ENCODE peak calls at places on chromosomes 3 and 15, in eight cellular contexts. One of them, this sample, is unnamed.

GRCh38 chr3:52399593-52399992 is 45.3 kb downstream of the SEMA3G start:
- DNase-seq in breast epithelium: no peak
- DNase-seq in AG09309: no peak
- DNase-seq in RPMI8226: no peak
- DNase-seq in posterior vena cava: peak; percentile 56
- DNase-seq in HEK293T: no peak
- DNase-seq in ELR: no peak
- DNase-seq in stimulated activated CD4-positive, alpha-beta T cell treated with anti-CD3 and anti-CD28 coated beads, Interleukin-15, amount 100 ng/mL, for 24 hours: no peak
- DNase-seq in this sample: no peak

GRCh38 chr15:90934949-90935751 is at the start of gene UNC45A:
- DNase-seq in breast epithelium: peak; percentile 90
- DNase-seq in AG09309: no peak
- DNase-seq in RPMI8226: peak; percentile 99
- DNase-seq in posterior vena cava: peak; percentile 98
- DNase-seq in HEK293T: peak; percentile 98
- DNase-seq in ELR: peak; percentile 90
- DNase-seq in stimulated activated CD4-positive, alpha-beta T cell treated with anti-CD3 and anti-CD28 coated beads, Interleukin-15, amount 100 ng/mL, for 24 hours: peak; percentile 98
- DNase-seq in this sample: peak; percentile 78

GRCh38 chr15:24878153-24878552 is 76.6 kb upstream of the SNRPN start:
- DNase-seq in breast epithelium: peak; percentile 52
- DNase-seq in AG09309: no peak
- DNase-seq in RPMI8226: no peak
- DNase-seq in posterior vena cava: no peak
- DNase-seq in HEK293T: no peak
- DNase-seq in ELR: no peak
- DNase-seq in stimulated activated CD4-positive, alpha-beta T cell treated with anti-CD3 and anti-CD28 coated beads, Interleukin-15, amount 100 ng/mL, for 24 hours: peak; percentile 7
- DNase-seq in this sample: peak; percentile 38

GRCh38 chr3:138834359-138835176 is at the start of gene PIK3CB:
- DNase-seq in breast epithelium: peak; percentile 80
- DNase-seq in AG09309: no peak
- DNase-seq in RPMI8226: peak; percentile 92
- DNase-seq in posterior vena cava: peak; percentile 97
- DNase-seq in HEK293T: peak; percentile 89
- DNase-seq in ELR: peak; percentile 86
- DNase-seq in stimulated activated CD4-positive, alpha-beta T cell treated with anti-CD3 and anti-CD28 coated beads, Interleukin-15, amount 100 ng/mL, for 24 hours: peak; percentile 93
- DNase-seq in this sample: peak; percentile 72

GRCh38 chr3:150022406-150023238 is 51.9 kb upstream of the PFN2 start:
- DNase-seq in breast epithelium: no peak
- DNase-seq in AG09309: no peak
- DNase-seq in RPMI8226: no peak
- DNase-seq in posterior vena cava: no peak
- DNase-seq in HEK293T: no peak
- DNase-seq in ELR: peak; percentile 26
- DNase-seq in stimulated activated CD4-positive, alpha-beta T cell treated with anti-CD3 and anti-CD28 coated beads, Interleukin-15, amount 100 ng/mL, for 24 hours: no peak
- DNase-seq in this sample: no peak

GRCh38 chr15:68572921-68573320 is 5.9 kb upstream of the CORO2B start:
- DNase-seq in breast epithelium: no peak
- DNase-seq in AG09309: no peak
- DNase-seq in RPMI8226: no peak
- DNase-seq in posterior vena cava: peak; percentile 76
- DNase-seq in HEK293T: no peak
- DNase-seq in ELR: no peak
- DNase-seq in stimulated activated CD4-positive, alpha-beta T cell treated with anti-CD3 and anti-CD28 coated beads, Interleukin-15, amount 100 ng/mL, for 24 hours: no peak
- DNase-seq in this sample: no peak

GRCh38 chr15:32687556-32687955 is 30.2 kb upstream of the GREM1 start:
- DNase-seq in breast epithelium: no peak
- DNase-seq in AG09309: no peak
- DNase-seq in RPMI8226: no peak
- DNase-seq in posterior vena cava: no peak
- DNase-seq in HEK293T: no peak
- DNase-seq in ELR: peak; percentile 88
- DNase-seq in stimulated activated CD4-positive, alpha-beta T cell treated with anti-CD3 and anti-CD28 coated beads, Interleukin-15, amount 100 ng/mL, for 24 hours: no peak
- DNase-seq in this sample: no peak

GRCh38 chr15:90221251-90221900 is 12.4 kb downstream of the CIB1 start:
- DNase-seq in breast epithelium: no peak
- DNase-seq in AG09309: peak; percentile 57
- DNase-seq in RPMI8226: peak; percentile 66
- DNase-seq in posterior vena cava: peak; percentile 94
- DNase-seq in HEK293T: peak; percentile 87
- DNase-seq in ELR: peak; percentile 77
- DNase-seq in stimulated activated CD4-positive, alpha-beta T cell treated with anti-CD3 and anti-CD28 coated beads, Interleukin-15, amount 100 ng/mL, for 24 hours: peak; percentile 50
- DNase-seq in this sample: peak; percentile 67

GRCh38 chr3:139537325-139537724 is 2.2 kb downstream of the RBP1 start:
- DNase-seq in breast epithelium: no peak
- DNase-seq in AG09309: no peak
- DNase-seq in RPMI8226: no peak
- DNase-seq in posterior vena cava: no peak
- DNase-seq in HEK293T: no peak
- DNase-seq in ELR: peak; percentile 25
- DNase-seq in stimulated activated CD4-positive, alpha-beta T cell treated with anti-CD3 and anti-CD28 coated beads, Interleukin-15, amount 100 ng/mL, for 24 hours: no peak
- DNase-seq in this sample: peak; percentile 49

GRCh38 chr3:32857921-32858320 is 40.1 kb downstream of the TRIM71 start:
- DNase-seq in breast epithelium: no peak
- DNase-seq in AG09309: no peak
- DNase-seq in RPMI8226: no peak
- DNase-seq in posterior vena cava: no peak
- DNase-seq in HEK293T: no peak
- DNase-seq in ELR: no peak
- DNase-seq in stimulated activated CD4-positive, alpha-beta T cell treated with anti-CD3 and anti-CD28 coated beads, Interleukin-15, amount 100 ng/mL, for 24 hours: no peak
- DNase-seq in this sample: no peak

GRCh38 chr3:71047616-71048531 is 535.7 kb downstream of the FOXP1 start:
- DNase-seq in breast epithelium: no peak
- DNase-seq in AG09309: no peak
- DNase-seq in RPMI8226: no peak
- DNase-seq in posterior vena cava: no peak
- DNase-seq in HEK293T: no peak
- DNase-seq in ELR: no peak
- DNase-seq in stimulated activated CD4-positive, alpha-beta T cell treated with anti-CD3 and anti-CD28 coated beads, Interleukin-15, amount 100 ng/mL, for 24 hours: no peak
- DNase-seq in this sample: no peak

GRCh38 chr15:41570764-41571163 is 11.8 kb downstream of the TYRO3 start:
- DNase-seq in breast epithelium: no peak
- DNase-seq in AG09309: no peak
- DNase-seq in RPMI8226: no peak
- DNase-seq in posterior vena cava: peak; percentile 36
- DNase-seq in HEK293T: no peak
- DNase-seq in ELR: no peak
- DNase-seq in stimulated activated CD4-positive, alpha-beta T cell treated with anti-CD3 and anti-CD28 coated beads, Interleukin-15, amount 100 ng/mL, for 24 hours: no peak
- DNase-seq in this sample: no peak

GRCh38 chr3:121660356-121661171 is at the start of gene HCLS1:
- DNase-seq in breast epithelium: no peak
- DNase-seq in AG09309: no peak
- DNase-seq in RPMI8226: peak; percentile 85
- DNase-seq in posterior vena cava: peak; percentile 88
- DNase-seq in HEK293T: no peak
- DNase-seq in ELR: peak; percentile 41
- DNase-seq in stimulated activated CD4-positive, alpha-beta T cell treated with anti-CD3 and anti-CD28 coated beads, Interleukin-15, amount 100 ng/mL, for 24 hours: peak; percentile 73
- DNase-seq in this sample: no peak

GRCh38 chr3:47661121-47661752 is 82.6 kb upstream of the CSPG5 start:
- DNase-seq in breast epithelium: no peak
- DNase-seq in AG09309: no peak
- DNase-seq in RPMI8226: no peak
- DNase-seq in posterior vena cava: no peak
- DNase-seq in HEK293T: no peak
- DNase-seq in ELR: peak; percentile 77
- DNase-seq in stimulated activated CD4-positive, alpha-beta T cell treated with anti-CD3 and anti-CD28 coated beads, Interleukin-15, amount 100 ng/mL, for 24 hours: no peak
- DNase-seq in this sample: no peak

GRCh38 chr3:31445701-31446100 is 87.0 kb upstream of the STT3B start:
- DNase-seq in breast epithelium: no peak
- DNase-seq in AG09309: no peak
- DNase-seq in RPMI8226: no peak
- DNase-seq in posterior vena cava: no peak
- DNase-seq in HEK293T: no peak
- DNase-seq in ELR: no peak
- DNase-seq in stimulated activated CD4-positive, alpha-beta T cell treated with anti-CD3 and anti-CD28 coated beads, Interleukin-15, amount 100 ng/mL, for 24 hours: no peak
- DNase-seq in this sample: no peak

GRCh38 chr3:15280853-15281532 is 51.4 kb downstream of the SH3BP5 start:
- DNase-seq in breast epithelium: no peak
- DNase-seq in AG09309: no peak
- DNase-seq in RPMI8226: no peak
- DNase-seq in posterior vena cava: no peak
- DNase-seq in HEK293T: no peak
- DNase-seq in ELR: no peak
- DNase-seq in stimulated activated CD4-positive, alpha-beta T cell treated with anti-CD3 and anti-CD28 coated beads, Interleukin-15, amount 100 ng/mL, for 24 hours: no peak
- DNase-seq in this sample: peak; percentile 21

GRCh38 chr15:63553388-63553791 is 43.8 kb upstream of the FBXL22 start:
- DNase-seq in breast epithelium: no peak
- DNase-seq in AG09309: peak; percentile 92
- DNase-seq in RPMI8226: no peak
- DNase-seq in posterior vena cava: no peak
- DNase-seq in HEK293T: no peak
- DNase-seq in ELR: peak; percentile 71
- DNase-seq in stimulated activated CD4-positive, alpha-beta T cell treated with anti-CD3 and anti-CD28 coated beads, Interleukin-15, amount 100 ng/mL, for 24 hours: peak; percentile 27
- DNase-seq in this sample: no peak

GRCh38 chr15:26635105-26635504 is 137.8 kb downstream of the GABRB3 start:
- DNase-seq in breast epithelium: no peak
- DNase-seq in AG09309: no peak
- DNase-seq in RPMI8226: no peak
- DNase-seq in posterior vena cava: no peak
- DNase-seq in HEK293T: no peak
- DNase-seq in ELR: no peak
- DNase-seq in stimulated activated CD4-positive, alpha-beta T cell treated with anti-CD3 and anti-CD28 coated beads, Interleukin-15, amount 100 ng/mL, for 24 hours: no peak
- DNase-seq in this sample: no peak

GRCh38 chr3:195766671-195767070 is 45.1 kb downstream of the MUC4 start:
- DNase-seq in breast epithelium: peak; percentile 43
- DNase-seq in AG09309: no peak
- DNase-seq in RPMI8226: peak; percentile 1
- DNase-seq in posterior vena cava: peak; percentile 58
- DNase-seq in HEK293T: no peak
- DNase-seq in ELR: no peak
- DNase-seq in stimulated activated CD4-positive, alpha-beta T cell treated with anti-CD3 and anti-CD28 coated beads, Interleukin-15, amount 100 ng/mL, for 24 hours: no peak
- DNase-seq in this sample: no peak

GRCh38 chr15:96392380-96393208 is 62.1 kb downstream of the NR2F2 start:
- DNase-seq in breast epithelium: no peak
- DNase-seq in AG09309: no peak
- DNase-seq in RPMI8226: no peak
- DNase-seq in posterior vena cava: no peak
- DNase-seq in HEK293T: no peak
- DNase-seq in ELR: no peak
- DNase-seq in stimulated activated CD4-positive, alpha-beta T cell treated with anti-CD3 and anti-CD28 coated beads, Interleukin-15, amount 100 ng/mL, for 24 hours: no peak
- DNase-seq in this sample: no peak

GRCh38 chr3:133377396-133377795 is 22.5 kb upstream of the BFSP2 start:
- DNase-seq in breast epithelium: no peak
- DNase-seq in AG09309: peak; percentile 18
- DNase-seq in RPMI8226: peak; percentile 42
- DNase-seq in posterior vena cava: no peak
- DNase-seq in HEK293T: peak; percentile 33
- DNase-seq in ELR: peak; percentile 66
- DNase-seq in stimulated activated CD4-positive, alpha-beta T cell treated with anti-CD3 and anti-CD28 coated beads, Interleukin-15, amount 100 ng/mL, for 24 hours: no peak
- DNase-seq in this sample: peak; percentile 28

GRCh38 chr15:101522091-101522490 is 32.6 kb upstream of the PCSK6 start:
- DNase-seq in breast epithelium: no peak
- DNase-seq in AG09309: no peak
- DNase-seq in RPMI8226: no peak
- DNase-seq in posterior vena cava: no peak
- DNase-seq in HEK293T: no peak
- DNase-seq in ELR: no peak
- DNase-seq in stimulated activated CD4-positive, alpha-beta T cell treated with anti-CD3 and anti-CD28 coated beads, Interleukin-15, amount 100 ng/mL, for 24 hours: no peak
- DNase-seq in this sample: no peak

GRCh38 chr15:63088532-63089245 is 33.0 kb upstream of the LACTB start:
- DNase-seq in breast epithelium: no peak
- DNase-seq in AG09309: no peak
- DNase-seq in RPMI8226: no peak
- DNase-seq in posterior vena cava: no peak
- DNase-seq in HEK293T: no peak
- DNase-seq in ELR: no peak
- DNase-seq in stimulated activated CD4-positive, alpha-beta T cell treated with anti-CD3 and anti-CD28 coated beads, Interleukin-15, amount 100 ng/mL, for 24 hours: no peak
- DNase-seq in this sample: no peak

GRCh38 chr15:100880897-100881242 is 1.2 kb downstream of the ALDH1A3 start:
- DNase-seq in breast epithelium: no peak
- DNase-seq in AG09309: no peak
- DNase-seq in RPMI8226: no peak
- DNase-seq in posterior vena cava: no peak
- DNase-seq in HEK293T: no peak
- DNase-seq in ELR: no peak
- DNase-seq in stimulated activated CD4-positive, alpha-beta T cell treated with anti-CD3 and anti-CD28 coated beads, Interleukin-15, amount 100 ng/mL, for 24 hours: no peak
- DNase-seq in this sample: no peak

GRCh38 chr15:58698887-58699641 is 50.4 kb downstream of the ADAM10 start:
- DNase-seq in breast epithelium: no peak
- DNase-seq in AG09309: no peak
- DNase-seq in RPMI8226: no peak
- DNase-seq in posterior vena cava: no peak
- DNase-seq in HEK293T: no peak
- DNase-seq in ELR: peak; percentile 10
- DNase-seq in stimulated activated CD4-positive, alpha-beta T cell treated with anti-CD3 and anti-CD28 coated beads, Interleukin-15, amount 100 ng/mL, for 24 hours: no peak
- DNase-seq in this sample: no peak

GRCh38 chr3:168801792-168802191 is 706.1 kb upstream of the GOLIM4 start:
- DNase-seq in breast epithelium: no peak
- DNase-seq in AG09309: peak; percentile 35
- DNase-seq in RPMI8226: no peak
- DNase-seq in posterior vena cava: no peak
- DNase-seq in HEK293T: no peak
- DNase-seq in ELR: peak; percentile 88
- DNase-seq in stimulated activated CD4-positive, alpha-beta T cell treated with anti-CD3 and anti-CD28 coated beads, Interleukin-15, amount 100 ng/mL, for 24 hours: no peak
- DNase-seq in this sample: no peak

GRCh38 chr15:77533530-77533929 is 99.2 kb downstream of the LINGO1 start:
- DNase-seq in breast epithelium: no peak
- DNase-seq in AG09309: no peak
- DNase-seq in RPMI8226: no peak
- DNase-seq in posterior vena cava: no peak
- DNase-seq in HEK293T: no peak
- DNase-seq in ELR: no peak
- DNase-seq in stimulated activated CD4-positive, alpha-beta T cell treated with anti-CD3 and anti-CD28 coated beads, Interleukin-15, amount 100 ng/mL, for 24 hours: no peak
- DNase-seq in this sample: no peak

GRCh38 chr3:880371-880770 is 212.5 kb upstream of the CNTN6 start:
- DNase-seq in breast epithelium: no peak
- DNase-seq in AG09309: no peak
- DNase-seq in RPMI8226: no peak
- DNase-seq in posterior vena cava: no peak
- DNase-seq in HEK293T: no peak
- DNase-seq in ELR: no peak
- DNase-seq in stimulated activated CD4-positive, alpha-beta T cell treated with anti-CD3 and anti-CD28 coated beads, Interleukin-15, amount 100 ng/mL, for 24 hours: no peak
- DNase-seq in this sample: no peak

GRCh38 chr3:29565236-29565635 is 284.4 kb downstream of the RBMS3 start:
- DNase-seq in breast epithelium: no peak
- DNase-seq in AG09309: no peak
- DNase-seq in RPMI8226: no peak
- DNase-seq in posterior vena cava: no peak
- DNase-seq in HEK293T: no peak
- DNase-seq in ELR: no peak
- DNase-seq in stimulated activated CD4-positive, alpha-beta T cell treated with anti-CD3 and anti-CD28 coated beads, Interleukin-15, amount 100 ng/mL, for 24 hours: no peak
- DNase-seq in this sample: no peak

GRCh38 chr15:69996842-69997478 is 100.8 kb downstream of the TLE3 start:
- DNase-seq in breast epithelium: peak; percentile 57
- DNase-seq in AG09309: no peak
- DNase-seq in RPMI8226: no peak
- DNase-seq in posterior vena cava: peak; percentile 29
- DNase-seq in HEK293T: no peak
- DNase-seq in ELR: no peak
- DNase-seq in stimulated activated CD4-positive, alpha-beta T cell treated with anti-CD3 and anti-CD28 coated beads, Interleukin-15, amount 100 ng/mL, for 24 hours: no peak
- DNase-seq in this sample: no peak

GRCh38 chr3:103730744-103731143 is 1295.9 kb downstream of the ZPLD1 start:
- DNase-seq in breast epithelium: no peak
- DNase-seq in AG09309: no peak
- DNase-seq in RPMI8226: no peak
- DNase-seq in posterior vena cava: no peak
- DNase-seq in HEK293T: no peak
- DNase-seq in ELR: no peak
- DNase-seq in stimulated activated CD4-positive, alpha-beta T cell treated with anti-CD3 and anti-CD28 coated beads, Interleukin-15, amount 100 ng/mL, for 24 hours: no peak
- DNase-seq in this sample: no peak

GRCh38 chr3:4948395-4948794 is 30.8 kb upstream of the BHLHE40 start:
- DNase-seq in breast epithelium: no peak
- DNase-seq in AG09309: no peak
- DNase-seq in RPMI8226: no peak
- DNase-seq in posterior vena cava: no peak
- DNase-seq in HEK293T: no peak
- DNase-seq in ELR: no peak
- DNase-seq in stimulated activated CD4-positive, alpha-beta T cell treated with anti-CD3 and anti-CD28 coated beads, Interleukin-15, amount 100 ng/mL, for 24 hours: no peak
- DNase-seq in this sample: no peak

GRCh38 chr3:5568451-5568850 is 380.9 kb downstream of the EDEM1 start:
- DNase-seq in breast epithelium: no peak
- DNase-seq in AG09309: no peak
- DNase-seq in RPMI8226: peak; percentile 9
- DNase-seq in posterior vena cava: no peak
- DNase-seq in HEK293T: no peak
- DNase-seq in ELR: no peak
- DNase-seq in stimulated activated CD4-positive, alpha-beta T cell treated with anti-CD3 and anti-CD28 coated beads, Interleukin-15, amount 100 ng/mL, for 24 hours: no peak
- DNase-seq in this sample: peak; percentile 2